ENCODE peak calls at places on chromosome 16, in five cellular contexts. D is transverse colon, F is AG09309, A is ACHN, M is AG20443. K is an unnamed sample.

GRCh38 chr16:11203111-11203623 is 52.8 kb downstream of the SOCS1 start:
- DNase-seq in D (no peak), F (no peak), A (peak), M (no peak), K (no peak)

GRCh38 chr16:49620158-49620867 is 235.6 kb downstream of the ZNF423 start:
- DNase-seq in D (peak), F (no peak), A (peak), M (peak), K (peak)

GRCh38 chr16:74123826-74124225 is 172.8 kb upstream of the PSMD7 start:
- DNase-seq in D (no peak), F (no peak), A (no peak), M (no peak), K (no peak)

GRCh38 chr16:64412578-64413280 is 709.1 kb downstream of the CDH11 start:
- DNase-seq in D (no peak), F (no peak), A (no peak), M (peak), K (no peak)

GRCh38 chr16:4426021-4426684 is 485 bp downstream of the DNAJA3 start:
- DNase-seq in D (no peak), F (no peak), A (peak), M (peak), K (no peak)

GRCh38 chr16:29720703-29721102 is 25.1 kb downstream of the C16orf54 start:
- DNase-seq in D (no peak), F (no peak), A (no peak), M (no peak), K (no peak)

GRCh38 chr16:11016524-11016988 is 72.2 kb downstream of the CLEC16A start:
- DNase-seq in D (no peak), F (no peak), A (no peak), M (peak), K (no peak)

GRCh38 chr16:15990902-15991301 is 41.5 kb downstream of the ABCC1 start:
- DNase-seq in D (no peak), F (no peak), A (no peak), M (no peak), K (no peak)

GRCh38 chr16:57277586-57277985 is 6.9 kb downstream of the PLLP start:
- DNase-seq in D (no peak), F (no peak), A (peak), M (peak), K (peak)

GRCh38 chr16:19291459-19291858 is 5.9 kb downstream of the CLEC19A start:
- DNase-seq in D (no peak), F (no peak), A (peak), M (no peak), K (no peak)

GRCh38 chr16:3127745-3128144 is 7.1 kb upstream of the ZNF213 start:
- DNase-seq in D (no peak), F (no peak), A (no peak), M (no peak), K (no peak)

GRCh38 chr16:48912360-48912759 is 302.4 kb upstream of the N4BP1 start:
- DNase-seq in D (no peak), F (no peak), A (no peak), M (no peak), K (no peak)

K was measured in SJSA1.